ENCODE peak calls at places on chromosomes 13 and 19, in nine cellular contexts. E is amniotic epithelial cell, B is NCI-H1417 treated with DMSO at 0.1 percent for 48 hours, A is upper lobe of left lung, K is ecto neural progenitor cell, N is AG20443, P is transverse colon, D is fibroblast of the aortic adventitia, F is H54. H is an unnamed sample.

GRCh38 chr19:42412661-42413076 is 14.5 kb downstream of the LIPE start:
- DNase-seq in E (no peak), F (no peak), P (no peak), D (no peak), A (no peak), K (no peak), N (no peak), B (no peak), H (peak)

GRCh38 chr19:46616631-46617322 is 8.1 kb downstream of the PTGIR start:
- DNase-seq in B (no peak), K (peak), N (peak), E (peak), D (peak), A (peak), P (peak), F (no peak), H (peak)

GRCh38 chr13:77523834-77524728 is 11.4 kb upstream of the SCEL start:
- DNase-seq in B (no peak), D (no peak), E (no peak), N (no peak), F (no peak), K (no peak), P (no peak), A (no peak), H (peak)

GRCh38 chr13:110540871-110541525 is 20.5 kb downstream of the RAB20 start:
- DNase-seq in P (no peak), D (no peak), B (no peak), N (no peak), K (no peak), E (no peak), A (no peak), F (no peak), H (no peak)

GRCh38 chr13:39485314-39485700 is 117.7 kb downstream of the LHFPL6 start:
- DNase-seq in A (no peak), K (no peak), D (peak), F (no peak), B (no peak), E (no peak), P (no peak), N (no peak), H (no peak)

GRCh38 chr13:37476874-37477273 is 121.7 kb downstream of the POSTN start:
- DNase-seq in F (no peak), A (no peak), N (peak), B (no peak), P (no peak), E (peak), D (peak), K (no peak), H (peak)

GRCh38 chr19:34666958-34667265 is 10.0 kb downstream of the SCGB2B2 start:
- DNase-seq in B (no peak), K (no peak), F (no peak), P (no peak), D (no peak), N (no peak), A (no peak), E (no peak), H (no peak)

GRCh38 chr13:21663197-21663596 is 7.7 kb upstream of the FGF9 start:
- DNase-seq in D (no peak), N (no peak), B (no peak), P (peak), F (no peak), K (no peak), A (no peak), E (no peak), H (peak)

GRCh38 chr19:49749055-49749716 is 13.9 kb downstream of the TSKS start:
- DNase-seq in D (no peak), K (no peak), N (peak), E (peak), A (no peak), F (no peak), B (no peak), P (no peak), H (no peak)

GRCh38 chr19:41876847-41877489 is at the start of gene CD79A:
- DNase-seq in E (no peak), A (no peak), P (peak), B (no peak), F (no peak), N (no peak), K (no peak), D (no peak), H (no peak)

GRCh38 chr19:33441828-33442227 is 68.3 kb downstream of the CEBPG start:
- DNase-seq in A (no peak), P (no peak), E (no peak), K (no peak), F (no peak), N (no peak), D (no peak), B (no peak), H (no peak)

GRCh38 chr19:55549500-55550320 is 4.4 kb upstream of the SBK3 start:
- DNase-seq in E (peak), N (peak), D (peak), A (no peak), F (peak), B (no peak), K (peak), P (peak), H (peak)

H was measured in NCI-H69.